ENCODE peak calls at places on chromosomes 16 and 17, in nine cellular contexts. I is GOT3, D is HAP-1, X is head of caudate nucleus, R is AG10803, P is AG09319, Q is posterior cingulate gyrus, Z is cardiac fibroblast, F is RPMI7951. T is an unnamed sample.

GRCh38 chr17:80624864-80625263 is 80.2 kb downstream of the RPTOR start:
- DNase-seq in I (no peak), P (no peak), R (no peak), Q (no peak), D (no peak), Z (no peak), F (no peak), X (no peak), T (no peak)

GRCh38 chr17:10119203-10120112 is 78.9 kb downstream of the GAS7 start:
- DNase-seq in R (peak), X (peak), Z (no peak), I (no peak), F (peak), P (no peak), D (no peak), Q (no peak), T (no peak)

GRCh38 chr17:64625541-64625940 is 36.6 kb downstream of the SMURF2 start:
- DNase-seq in Z (no peak), F (no peak), Q (no peak), R (no peak), P (no peak), D (no peak), X (no peak), I (no peak), T (no peak)

GRCh38 chr16:85628651-85629050 is 15.5 kb downstream of the GSE1 start:
- DNase-seq in R (no peak), I (no peak), F (no peak), X (no peak), Q (no peak), P (no peak), D (no peak), Z (no peak), T (no peak)

GRCh38 chr17:27379863-27380533 is 76.2 kb upstream of the KSR1 start:
- DNase-seq in R (peak), Z (peak), Q (peak), I (no peak), D (peak), F (peak), X (peak), P (no peak), T (peak)

GRCh38 chr16:10078541-10078949 is 103.7 kb downstream of the GRIN2A start:
- DNase-seq in D (no peak), Q (peak), F (peak), R (no peak), P (no peak), I (no peak), X (peak), Z (no peak), T (no peak)

GRCh38 chr16:56606688-56607618 is 1.4 kb upstream of the MT2A start:
- DNase-seq in F (peak), Z (peak), X (no peak), P (peak), D (no peak), I (peak), Q (no peak), R (peak), T (peak)

GRCh38 chr16:78227855-78228254 is 128.4 kb downstream of the WWOX start:
- DNase-seq in F (no peak), Q (no peak), I (no peak), Z (no peak), P (no peak), X (no peak), D (peak), R (no peak), T (no peak)

GRCh38 chr17:27551701-27552466 is 79.1 kb upstream of the LGALS9 start:
- DNase-seq in Q (no peak), I (no peak), R (no peak), F (peak), P (no peak), D (no peak), X (no peak), Z (peak), T (no peak)

GRCh38 chr16:1989826-1990335 is at the start of gene SYNGR3:
- DNase-seq in Q (no peak), R (no peak), Z (no peak), D (no peak), P (no peak), X (no peak), F (peak), I (no peak), T (no peak)

GRCh38 chr16:88076211-88076931 is 125.1 kb downstream of the BANP start:
- DNase-seq in X (no peak), P (no peak), R (no peak), I (no peak), Q (no peak), D (no peak), Z (no peak), F (no peak), T (no peak)

GRCh38 chr17:8696456-8696855 is 48.2 kb downstream of the CCDC42 start:
- DNase-seq in Z (no peak), F (no peak), P (no peak), I (no peak), R (no peak), X (no peak), D (peak), Q (no peak), T (no peak)

GRCh38 chr17:75629157-75629556 is 4.1 kb upstream of the SMIM5 start:
- DNase-seq in I (no peak), F (no peak), X (no peak), Z (no peak), Q (no peak), D (no peak), P (no peak), R (no peak), T (no peak)

GRCh38 chr17:58308985-58309917 is 19.3 kb downstream of the TSPOAP1 start:
- DNase-seq in X (peak), P (no peak), Q (no peak), I (no peak), R (no peak), F (no peak), Z (no peak), D (no peak), T (no peak)